ENCODE peak calls at places on chromosomes 7 and 10, in ten cellular contexts. C is stimulated activated CD8-positive, alpha-beta memory T cell treated with anti-CD3 and anti-CD28 coated beads, Interleukin-15, amount 100 ng/mL, for 1 hour; K is stimulated activated CD4-positive, alpha-beta T cell treated with anti-CD3 and anti-CD28 coated beads, Interleukin-2, amount 100 ng/mL, for 48 hours; S is AG08395; Q is NCI-H1048; P is fibroblast of the aortic adventitia; B is iris pigment epithelial cell; H is CD4-positive, alpha-beta memory T cell; E is vagina; D is iPS-NIHi11. W is an unnamed sample.

GRCh38 chr7:155466814-155467675 is 9.1 kb downstream of the EN2 start:
- DNase-seq in C (no peak), K (no peak), S (no peak), Q (peak; percentile 26), P (no peak), B (no peak), H (no peak), E (no peak), D (peak; percentile 82), W (no peak)

GRCh38 chr7:148473694-148474222 is 116.8 kb upstream of the C7orf33 start:
- DNase-seq in C (no peak), K (no peak), S (no peak), Q (no peak), P (no peak), B (no peak), H (no peak), E (no peak), D (no peak), W (no peak)

GRCh38 chr10:85608706-85609105 is 757.9 kb downstream of the GRID1 start:
- DNase-seq in C (no peak), K (no peak), S (no peak), Q (no peak), P (no peak), B (no peak), H (no peak), E (peak; percentile 74), D (no peak), W (no peak)

GRCh38 chr10:72086466-72087391 is 1.6 kb downstream of the SPOCK2 start:
- DNase-seq in C (peak; percentile 30), K (no peak), S (no peak), Q (no peak), P (no peak), B (no peak), H (peak; percentile 70), E (no peak), D (peak; percentile 72), W (peak; percentile 64)

GRCh38 chr10:74081192-74081803 is 69.3 kb downstream of the AP3M1 start:
- DNase-seq in C (no peak), K (peak; percentile 30), S (peak; percentile 69), Q (no peak), P (peak; percentile 77), B (peak; percentile 62), H (peak; percentile 52), E (no peak), D (peak; percentile 72), W (peak; percentile 13)

GRCh38 chr10:96610817-96611216 is 24.0 kb upstream of the TM9SF3 start:
- DNase-seq in C (no peak), K (no peak), S (no peak), Q (no peak), P (no peak), B (no peak), H (no peak), E (no peak), D (no peak), W (peak; percentile 22)

GRCh38 chr7:128274246-128274889 is 33.3 kb downstream of the LEP start:
- DNase-seq in C (no peak), K (no peak), S (no peak), Q (no peak), P (no peak), B (no peak), H (no peak), E (no peak), D (no peak), W (no peak)

GRCh38 chr10:3887404-3887803 is 102.4 kb upstream of the KLF6 start:
- DNase-seq in C (no peak), K (no peak), S (no peak), Q (no peak), P (peak; percentile 25), B (peak; percentile 32), H (no peak), E (no peak), D (no peak), W (no peak)

GRCh38 chr10:114103286-114103685 is 59.6 kb downstream of the ADRB1 start:
- DNase-seq in C (no peak), K (no peak), S (peak; percentile 75), Q (peak; percentile 41), P (peak; percentile 77), B (peak; percentile 71), H (peak; percentile 38), E (no peak), D (peak; percentile 65), W (no peak)

GRCh38 chr10:63156236-63156635 is 23.1 kb downstream of the NRBF2 start:
- DNase-seq in C (no peak), K (no peak), S (no peak), Q (no peak), P (no peak), B (peak; percentile 28), H (no peak), E (no peak), D (no peak), W (no peak)

GRCh38 chr7:105594034-105594433 is 12.7 kb upstream of the EFCAB10 start:
- DNase-seq in C (no peak), K (no peak), S (no peak), Q (no peak), P (peak; percentile 12), B (no peak), H (no peak), E (no peak), D (no peak), W (no peak)

GRCh38 chr10:4080225-4080624 is 295.2 kb upstream of the KLF6 start:
- DNase-seq in C (no peak), K (no peak), S (no peak), Q (no peak), P (no peak), B (no peak), H (no peak), E (no peak), D (no peak), W (no peak)

GRCh38 chr7:77979219-77979618 is 180.6 kb downstream of the PHTF2 start:
- DNase-seq in C (no peak), K (no peak), S (no peak), Q (no peak), P (no peak), B (peak; percentile 5), H (no peak), E (no peak), D (no peak), W (no peak)

GRCh38 chr10:122464575-122464974 is 3.2 kb downstream of the HTRA1 start:
- DNase-seq in C (no peak), K (no peak), S (no peak), Q (no peak), P (no peak), B (no peak), H (no peak), E (no peak), D (no peak), W (no peak)

GRCh38 chr10:65910209-65910608 is 1015.6 kb upstream of the LRRTM3 start:
- DNase-seq in C (no peak), K (no peak), S (no peak), Q (no peak), P (no peak), B (no peak), H (no peak), E (no peak), D (no peak), W (no peak)

GRCh38 chr10:490891-491571 is 198.4 kb downstream of the DIP2C start:
- DNase-seq in C (no peak), K (no peak), S (peak; percentile 84), Q (no peak), P (peak; percentile 82), B (peak; percentile 56), H (no peak), E (no peak), D (no peak), W (no peak)

GRCh38 chr10:639751-640672 is 49.5 kb downstream of the DIP2C start:
- DNase-seq in C (no peak), K (no peak), S (no peak), Q (no peak), P (no peak), B (no peak), H (no peak), E (no peak), D (no peak), W (no peak)

GRCh38 chr10:73094986-73095478 is 1.6 kb downstream of the P4HA1 start:
- DNase-seq in C (no peak), K (no peak), S (no peak), Q (no peak), P (peak; percentile 26), B (no peak), H (no peak), E (no peak), D (no peak), W (no peak)

GRCh38 chr7:7183061-7183832 is 903 bp downstream of the C1GALT1 start:
- DNase-seq in C (peak; percentile 22), K (peak; percentile 26), S (peak; percentile 12), Q (no peak), P (peak; percentile 41), B (peak; percentile 51), H (no peak), E (no peak), D (peak; percentile 58), W (peak; percentile 20)

GRCh38 chr10:93746844-93747284 is 10.9 kb upstream of the LGI1 start:
- DNase-seq in C (no peak), K (no peak), S (peak; percentile 93), Q (no peak), P (peak; percentile 99), B (peak; percentile 90), H (no peak), E (no peak), D (peak; percentile 74), W (no peak)

GRCh38 chr10:59234814-59235429 is 58.5 kb downstream of the PHYHIPL start:
- DNase-seq in C (no peak), K (no peak), S (peak; percentile 13), Q (peak; percentile 3), P (peak; percentile 72), B (peak; percentile 50), H (no peak), E (no peak), D (peak; percentile 10), W (no peak)

GRCh38 chr10:30422981-30423654 is 10.9 kb upstream of the MAP3K8 start:
- DNase-seq in C (no peak), K (no peak), S (peak; percentile 79), Q (no peak), P (peak; percentile 60), B (peak; percentile 90), H (no peak), E (no peak), D (peak; percentile 52), W (no peak)

GRCh38 chr10:70589762-70590662 is 12.5 kb downstream of the PRF1 start:
- DNase-seq in C (no peak), K (no peak), S (no peak), Q (no peak), P (peak; percentile 88), B (peak; percentile 26), H (no peak), E (no peak), D (no peak), W (no peak)

GRCh38 chr7:147400221-147400689 is 1190.3 kb upstream of the C7orf33 start:
- DNase-seq in C (no peak), K (no peak), S (peak; percentile 50), Q (no peak), P (peak; percentile 67), B (peak; percentile 83), H (no peak), E (no peak), D (no peak), W (no peak)

GRCh38 chr7:36474283-36475010 is 84.8 kb downstream of the ANLN start:
- DNase-seq in C (no peak), K (no peak), S (peak; percentile 22), Q (no peak), P (peak; percentile 69), B (peak; percentile 47), H (no peak), E (no peak), D (no peak), W (no peak)

GRCh38 chr10:133357293-133358151 is at the start of gene FUOM:
- DNase-seq in C (no peak), K (peak; percentile 56), S (peak; percentile 92), Q (no peak), P (peak; percentile 13), B (peak; percentile 41), H (peak; percentile 78), E (no peak), D (peak; percentile 99), W (peak; percentile 46)

GRCh38 chr10:11245510-11245909 is 227.8 kb downstream of the CELF2 start:
- DNase-seq in C (no peak), K (no peak), S (no peak), Q (no peak), P (no peak), B (no peak), H (no peak), E (no peak), D (no peak), W (no peak)

GRCh38 chr7:87596136-87596535 is 4.5 kb downstream of the ABCB1 start:
- DNase-seq in C (no peak), K (no peak), S (no peak), Q (no peak), P (no peak), B (no peak), H (no peak), E (no peak), D (no peak), W (no peak)